ENCODE peak calls at places on chromosomes 5 and 9, in ten cellular contexts. H is heart right ventricle, B is NCI-H774, P is NCI-H2081, Q is dorsolateral prefrontal cortex, J is HFF-Myc, R is nucleus accumbens, U is AG09309, M is AG09319, X is stromal cell of bone marrow. N is an unnamed sample.
A peak's percentile ranks its signal among the peaks of the same experiment; 100 is the strongest.

GRCh38 chr9:99020786-99021436 is 77.2 kb downstream of the COL15A1 start:
- DNase-seq in H (no peak), B (no peak), P (no peak), Q (no peak), J (no peak), R (no peak), U (no peak), M (no peak), X (no peak), N (no peak)

GRCh38 chr5:57441557-57441956 is 41.1 kb downstream of the ACTBL2 start:
- DNase-seq in H (no peak), B (no peak), P (no peak), Q (no peak), J (peak; percentile 99), R (no peak), U (peak; percentile 96), M (peak; percentile 90), X (peak; percentile 82), N (no peak)

GRCh38 chr9:112541690-112542089 is 55.1 kb downstream of the KIAA1958 start:
- DNase-seq in H (no peak), B (no peak), P (no peak), Q (no peak), J (no peak), R (no peak), U (no peak), M (no peak), X (no peak), N (no peak)

GRCh38 chr9:4855861-4856260 is 63.1 kb downstream of the RCL1 start:
- DNase-seq in H (no peak), B (no peak), P (no peak), Q (peak; percentile 72), J (peak; percentile 57), R (no peak), U (no peak), M (no peak), X (peak; percentile 54), N (no peak)

GRCh38 chr9:136722093-136722968 is 10.0 kb downstream of the DIPK1B start:
- DNase-seq in H (no peak), B (no peak), P (no peak), Q (no peak), J (no peak), R (no peak), U (no peak), M (no peak), X (no peak), N (no peak)

GRCh38 chr5:26553079-26553478 is 485.3 kb downstream of the CDH9 start:
- DNase-seq in H (no peak), B (peak; percentile 84), P (peak; percentile 100), Q (no peak), J (no peak), R (no peak), U (no peak), M (no peak), X (no peak), N (no peak)

GRCh38 chr9:33434317-33435105 is 12.9 kb downstream of the AQP3 start:
- DNase-seq in H (no peak), B (no peak), P (no peak), Q (no peak), J (no peak), R (no peak), U (no peak), M (no peak), X (no peak), N (no peak)

GRCh38 chr5:172179032-172179989 is 8.7 kb downstream of the STK10 start:
- DNase-seq in H (peak; percentile 57), B (no peak), P (no peak), Q (no peak), J (no peak), R (no peak), U (no peak), M (no peak), X (no peak), N (peak; percentile 42)

N was measured in T-helper 9 cell.